ENCODE peak calls at places on chromosomes 3 and 15, in five cellular contexts. V is GM12878, Y is K562, A is A549, W is H1. S is an unnamed sample.

GRCh38 chr3:101158374-101158773 is 162.0 kb downstream of the IMPG2 start:
- DNase-seq in V (no peak), Y (no peak), A (no peak), W (no peak), S (no peak)

GRCh38 chr3:149969110-149969944 is 1.4 kb downstream of the PFN2 start:
- DNase-seq in V (no peak), Y (peak), A (peak), W (no peak), S (peak)

GRCh38 chr15:63198315-63198714 is 8.9 kb downstream of the RAB8B start:
- DNase-seq in V (no peak), Y (no peak), A (no peak), W (no peak), S (no peak)

GRCh38 chr3:72679540-72680198 is 168.6 kb downstream of the SHQ1 start:
- DNase-seq in V (no peak), Y (no peak), A (no peak), W (no peak), S (no peak)

GRCh38 chr3:12127366-12127765 is 31.3 kb downstream of the TIMP4 start:
- DNase-seq in V (no peak), Y (no peak), A (no peak), W (no peak), S (no peak)

GRCh38 chr15:69141286-69141701 is 19.1 kb upstream of the GLCE start:
- DNase-seq in V (no peak), Y (no peak), A (peak), W (no peak), S (peak)

GRCh38 chr3:173397161-173398110 is at the start of gene NLGN1:
- DNase-seq in V (no peak), Y (peak), A (no peak), W (peak), S (no peak)

GRCh38 chr15:66390670-66391069 is 4.0 kb downstream of the MAP2K1 start:
- DNase-seq in V (peak), Y (peak), A (no peak), W (no peak), S (no peak)

GRCh38 chr3:60609446-60609845 is 641.8 kb downstream of the FHIT start:
- DNase-seq in V (no peak), Y (no peak), A (peak), W (no peak), S (no peak)

GRCh38 chr3:126835472-126836219 is 131.6 kb downstream of the CHCHD6 start:
- DNase-seq in V (no peak), Y (peak), A (peak), W (no peak), S (no peak)

GRCh38 chr15:65130941-65131340 is 2.7 kb downstream of the PDCD7 start:
- DNase-seq in V (no peak), Y (peak), A (peak), W (no peak), S (no peak)

GRCh38 chr3:134340362-134340997 is 33.8 kb downstream of the AMOTL2 start:
- DNase-seq in V (no peak), Y (no peak), A (no peak), W (no peak), S (no peak)
- TF ChIP-seq KDM1A in V (no peak), Y (no peak), A (no peak), W (no peak), S (no peak)

DNA sequence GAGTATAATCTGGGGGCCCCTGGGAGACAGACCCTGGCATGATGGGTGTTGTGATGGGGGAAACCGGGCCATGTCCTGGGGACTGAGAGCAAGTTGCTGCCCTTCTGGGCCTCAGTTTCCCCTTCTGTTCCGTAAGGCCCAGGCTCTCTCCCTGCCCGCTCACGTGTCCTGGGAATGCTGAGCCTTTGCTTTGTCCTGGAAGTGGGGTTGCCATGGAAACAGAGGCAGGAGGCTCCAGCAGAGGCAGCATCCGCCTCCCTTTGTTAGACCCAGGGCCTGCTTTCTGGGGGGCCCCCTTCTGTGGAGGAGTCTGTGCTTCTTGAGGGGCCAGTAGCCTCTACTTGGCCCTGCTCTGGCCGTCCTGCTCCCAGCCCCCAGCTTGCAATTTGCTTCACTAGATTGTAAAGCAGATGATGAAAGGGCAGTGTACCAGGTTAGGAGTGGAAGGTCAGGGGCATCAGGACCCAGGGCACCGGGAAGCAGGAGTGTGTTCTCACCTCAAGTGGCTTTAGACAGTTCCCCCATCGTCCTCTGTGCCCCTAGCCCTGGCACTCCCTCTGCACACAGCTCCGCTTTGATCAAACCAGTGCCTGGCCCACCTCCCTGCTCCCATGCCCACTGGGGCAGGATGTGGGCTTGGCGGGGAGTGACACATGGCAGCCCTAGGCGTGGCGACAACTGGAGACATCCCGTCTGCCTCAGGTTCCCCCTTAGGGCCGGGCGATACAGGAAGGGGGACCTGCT is 105.6 kb downstream of the FBLN2 start:
- DNase-seq in V (no peak), Y (no peak), A (no peak), W (peak), S (no peak)
- TF ChIP-seq KDM1A in V (no peak), Y (no peak), A (no peak), W (no peak), S (no peak)

GRCh38 chr3:105904683-105905320 is 36.0 kb upstream of the CBLB start:
- DNase-seq in V (no peak), Y (no peak), A (no peak), W (no peak), S (no peak)
- TF ChIP-seq KDM1A in V (no peak), Y (no peak), A (no peak), W (no peak), S (no peak)

GRCh38 chr3:24598691-24599090 is 104.0 kb upstream of the THRB start:
- DNase-seq in V (no peak), Y (no peak), A (peak), W (no peak), S (peak)
- TF ChIP-seq KDM1A in V (no peak), Y (no peak), A (no peak), W (no peak), S (no peak)

DNA sequence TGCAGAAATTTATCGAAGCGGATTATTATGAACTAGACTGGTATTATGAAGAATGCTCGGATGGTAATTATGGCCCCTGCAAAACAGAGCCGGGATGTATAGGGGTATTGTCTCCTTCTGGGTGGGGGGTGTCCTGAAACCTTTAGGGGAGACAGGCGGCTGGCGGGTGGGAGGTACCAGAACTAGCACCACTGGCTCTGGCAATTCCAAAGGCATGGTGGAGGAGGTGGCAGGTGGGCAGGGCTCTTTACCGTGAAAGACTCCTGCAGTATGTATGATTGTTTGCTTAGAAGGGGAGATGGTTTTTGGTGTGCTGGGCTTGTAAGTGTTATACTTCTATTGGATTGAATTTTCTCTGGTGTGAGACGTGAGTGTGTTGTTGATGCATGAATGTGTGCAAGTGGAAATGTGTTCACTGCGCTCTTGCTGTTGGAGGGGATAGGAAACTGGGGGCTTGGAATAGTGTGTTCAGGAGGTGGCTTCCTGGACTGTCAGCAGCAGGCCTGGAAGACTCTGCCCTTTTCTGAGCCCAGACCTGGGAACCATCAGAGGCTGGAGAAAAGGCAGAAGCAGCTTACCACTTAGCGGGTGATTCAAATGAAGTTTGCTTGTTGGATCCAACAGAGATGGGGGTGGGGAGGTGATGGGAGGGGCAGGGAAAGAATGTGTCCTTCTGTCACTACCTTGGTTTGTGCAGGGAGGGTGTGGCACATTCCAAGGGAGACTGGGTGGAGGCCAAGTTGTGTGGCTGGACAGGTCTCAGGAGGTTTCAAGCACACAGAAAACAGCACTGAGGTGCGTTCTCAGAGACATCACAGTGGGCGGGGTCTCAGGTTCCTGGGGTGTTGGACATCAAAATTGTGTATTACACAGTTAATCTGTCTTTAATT is 58.6 kb downstream of the TRAK1 start:
- DNase-seq in V (no peak), Y (no peak), A (peak), W (no peak), S (no peak)
- TF ChIP-seq KDM1A in V (no peak), Y (no peak), A (no peak), W (no peak), S (no peak)

DNA sequence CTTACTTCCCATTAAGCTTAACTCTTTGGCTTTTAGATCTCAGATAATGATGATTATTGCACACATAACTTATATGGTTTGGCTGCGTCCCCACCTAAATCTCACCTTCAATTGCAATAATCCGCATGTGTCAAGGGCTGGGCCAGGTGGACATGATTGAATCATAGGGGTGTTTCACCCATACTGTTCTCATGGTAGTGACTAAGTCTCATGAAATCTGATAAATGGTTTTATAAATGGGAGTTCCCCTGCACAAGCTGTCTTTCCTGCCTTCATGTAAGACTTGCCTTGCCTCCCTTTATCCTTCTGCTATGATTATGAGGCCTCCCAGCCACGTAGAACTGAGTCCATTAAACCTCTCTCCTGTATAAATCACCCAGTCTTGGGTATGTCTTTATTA is 654.0 kb downstream of the ROBO1 start:
- DNase-seq in V (no peak), Y (no peak), A (no peak), W (no peak), S (no peak)
- TF ChIP-seq KDM1A in V (no peak), Y (no peak), A (no peak), W (no peak), S (no peak)

DNA sequence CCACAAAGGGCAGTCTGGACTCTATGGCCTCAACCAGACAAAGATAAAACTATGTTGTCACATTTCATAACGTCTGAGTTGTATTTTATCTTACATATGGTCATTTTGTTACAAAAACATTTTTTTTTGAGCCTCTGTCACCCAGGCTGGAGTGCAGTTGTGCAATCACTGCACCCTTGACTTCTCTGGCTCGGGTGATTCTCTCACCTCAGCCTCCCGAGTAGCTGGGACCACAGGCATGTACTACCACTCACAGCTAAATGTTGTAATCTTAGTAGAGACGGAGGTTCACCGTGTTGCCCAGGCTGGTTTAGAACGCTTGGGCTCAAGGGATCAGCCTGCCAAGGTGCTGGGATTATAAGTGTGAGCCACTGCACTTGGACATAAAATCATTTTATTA is 209.4 kb downstream of the TBL1XR1 start:
- DNase-seq in V (no peak), Y (no peak), A (no peak), W (no peak), S (no peak)
- TF ChIP-seq KDM1A in V (no peak), Y (no peak), A (no peak), W (no peak), S (no peak)

GRCh38 chr3:14587733-14588360 is 47.7 kb upstream of the GRIP2 start:
- DNase-seq in V (no peak), Y (peak), A (peak), W (no peak), S (peak)
- TF ChIP-seq KDM1A in V (no peak), Y (no peak), A (no peak), W (no peak), S (no peak)